ENCODE peak calls at places on chromosomes 6 and 20, in eight cellular contexts. One of them, this sample, is unnamed.

GRCh38 chr20:64253443-64253842 is 2.1 kb upstream of the PCMTD2 start:
- DNase-seq in mucosa of gallbladder: no peak
- DNase-seq in stimulated activated CD8-positive, alpha-beta memory T cell treated with anti-CD3 and anti-CD28 coated beads, Interleukin-15, amount 100 ng/mL, for 24 hours: no peak
- DNase-seq in lower leg skin: no peak
- DNase-seq in PC-3: no peak
- DNase-seq in G401: no peak
- DNase-seq in WTC11: no peak
- DNase-seq in M059J: no peak
- DNase-seq in this sample: no peak

GRCh38 chr6:2412731-2413130 is 167.3 kb upstream of the GMDS start:
- DNase-seq in mucosa of gallbladder: no peak
- DNase-seq in stimulated activated CD8-positive, alpha-beta memory T cell treated with anti-CD3 and anti-CD28 coated beads, Interleukin-15, amount 100 ng/mL, for 24 hours: no peak
- DNase-seq in lower leg skin: no peak
- DNase-seq in PC-3: peak
- DNase-seq in G401: no peak
- DNase-seq in WTC11: no peak
- DNase-seq in M059J: peak
- DNase-seq in this sample: no peak

GRCh38 chr6:55875420-55875819 is at the start of gene BMP5:
- DNase-seq in mucosa of gallbladder: no peak
- DNase-seq in stimulated activated CD8-positive, alpha-beta memory T cell treated with anti-CD3 and anti-CD28 coated beads, Interleukin-15, amount 100 ng/mL, for 24 hours: no peak
- DNase-seq in lower leg skin: no peak
- DNase-seq in PC-3: no peak
- DNase-seq in G401: no peak
- DNase-seq in WTC11: no peak
- DNase-seq in M059J: no peak
- DNase-seq in this sample: no peak

GRCh38 chr6:87139236-87139635 is 16.1 kb upstream of the ZNF292 start:
- DNase-seq in mucosa of gallbladder: peak
- DNase-seq in stimulated activated CD8-positive, alpha-beta memory T cell treated with anti-CD3 and anti-CD28 coated beads, Interleukin-15, amount 100 ng/mL, for 24 hours: no peak
- DNase-seq in lower leg skin: no peak
- DNase-seq in PC-3: peak
- DNase-seq in G401: peak
- DNase-seq in WTC11: no peak
- DNase-seq in M059J: peak
- DNase-seq in this sample: no peak

GRCh38 chr6:133799043-133799442 is 89.9 kb upstream of the TCF21 start:
- DNase-seq in mucosa of gallbladder: no peak
- DNase-seq in stimulated activated CD8-positive, alpha-beta memory T cell treated with anti-CD3 and anti-CD28 coated beads, Interleukin-15, amount 100 ng/mL, for 24 hours: no peak
- DNase-seq in lower leg skin: no peak
- DNase-seq in PC-3: no peak
- DNase-seq in G401: no peak
- DNase-seq in WTC11: no peak
- DNase-seq in M059J: no peak
- DNase-seq in this sample: no peak

GRCh38 chr20:48864254-48864653 is 36.5 kb upstream of the PREX1 start:
- DNase-seq in mucosa of gallbladder: no peak
- DNase-seq in stimulated activated CD8-positive, alpha-beta memory T cell treated with anti-CD3 and anti-CD28 coated beads, Interleukin-15, amount 100 ng/mL, for 24 hours: no peak
- DNase-seq in lower leg skin: no peak
- DNase-seq in PC-3: peak
- DNase-seq in G401: no peak
- DNase-seq in WTC11: no peak
- DNase-seq in M059J: no peak
- DNase-seq in this sample: no peak

GRCh38 chr6:45327956-45328522 is at the start of gene RUNX2:
- DNase-seq in mucosa of gallbladder: no peak
- DNase-seq in stimulated activated CD8-positive, alpha-beta memory T cell treated with anti-CD3 and anti-CD28 coated beads, Interleukin-15, amount 100 ng/mL, for 24 hours: no peak
- DNase-seq in lower leg skin: no peak
- DNase-seq in PC-3: peak
- DNase-seq in G401: peak
- DNase-seq in WTC11: no peak
- DNase-seq in M059J: peak
- DNase-seq in this sample: no peak

GRCh38 chr6:50795574-50795973 is 23.1 kb upstream of the TFAP2B start:
- DNase-seq in mucosa of gallbladder: no peak
- DNase-seq in stimulated activated CD8-positive, alpha-beta memory T cell treated with anti-CD3 and anti-CD28 coated beads, Interleukin-15, amount 100 ng/mL, for 24 hours: no peak
- DNase-seq in lower leg skin: no peak
- DNase-seq in PC-3: no peak
- DNase-seq in G401: no peak
- DNase-seq in WTC11: no peak
- DNase-seq in M059J: no peak
- DNase-seq in this sample: no peak

GRCh38 chr6:90676516-90676915 is 89.6 kb upstream of the MAP3K7 start:
- DNase-seq in mucosa of gallbladder: no peak
- DNase-seq in stimulated activated CD8-positive, alpha-beta memory T cell treated with anti-CD3 and anti-CD28 coated beads, Interleukin-15, amount 100 ng/mL, for 24 hours: no peak
- DNase-seq in lower leg skin: no peak
- DNase-seq in PC-3: no peak
- DNase-seq in G401: peak
- DNase-seq in WTC11: peak
- DNase-seq in M059J: no peak
- DNase-seq in this sample: no peak

GRCh38 chr6:20098267-20098876 is 113.9 kb downstream of the MBOAT1 start:
- DNase-seq in mucosa of gallbladder: no peak
- DNase-seq in stimulated activated CD8-positive, alpha-beta memory T cell treated with anti-CD3 and anti-CD28 coated beads, Interleukin-15, amount 100 ng/mL, for 24 hours: no peak
- DNase-seq in lower leg skin: no peak
- DNase-seq in PC-3: no peak
- DNase-seq in G401: no peak
- DNase-seq in WTC11: no peak
- DNase-seq in M059J: no peak
- DNase-seq in this sample: no peak

GRCh38 chr6:169205176-169206160 is 48.2 kb downstream of the THBS2 start:
- DNase-seq in mucosa of gallbladder: no peak
- DNase-seq in stimulated activated CD8-positive, alpha-beta memory T cell treated with anti-CD3 and anti-CD28 coated beads, Interleukin-15, amount 100 ng/mL, for 24 hours: no peak
- DNase-seq in lower leg skin: no peak
- DNase-seq in PC-3: no peak
- DNase-seq in G401: no peak
- DNase-seq in WTC11: no peak
- DNase-seq in M059J: peak
- DNase-seq in this sample: no peak

GRCh38 chr6:46042355-46042999 is 26.8 kb upstream of the CLIC5 start:
- DNase-seq in mucosa of gallbladder: peak
- DNase-seq in stimulated activated CD8-positive, alpha-beta memory T cell treated with anti-CD3 and anti-CD28 coated beads, Interleukin-15, amount 100 ng/mL, for 24 hours: no peak
- DNase-seq in lower leg skin: no peak
- DNase-seq in PC-3: peak
- DNase-seq in G401: peak
- DNase-seq in WTC11: peak
- DNase-seq in M059J: peak
- DNase-seq in this sample: no peak

GRCh38 chr20:40887100-40887499 is 141.5 kb upstream of the TOP1 start:
- DNase-seq in mucosa of gallbladder: no peak
- DNase-seq in stimulated activated CD8-positive, alpha-beta memory T cell treated with anti-CD3 and anti-CD28 coated beads, Interleukin-15, amount 100 ng/mL, for 24 hours: no peak
- DNase-seq in lower leg skin: no peak
- DNase-seq in PC-3: no peak
- DNase-seq in G401: no peak
- DNase-seq in WTC11: no peak
- DNase-seq in M059J: no peak
- DNase-seq in this sample: no peak

GRCh38 chr6:167828325-167828956 is 1.7 kb downstream of the AFDN start:
- DNase-seq in mucosa of gallbladder: no peak
- DNase-seq in stimulated activated CD8-positive, alpha-beta memory T cell treated with anti-CD3 and anti-CD28 coated beads, Interleukin-15, amount 100 ng/mL, for 24 hours: no peak
- DNase-seq in lower leg skin: no peak
- DNase-seq in PC-3: peak
- DNase-seq in G401: peak
- DNase-seq in WTC11: no peak
- DNase-seq in M059J: no peak
- DNase-seq in this sample: no peak

GRCh38 chr6:97068211-97068610 is 143.7 kb downstream of the KLHL32 start:
- DNase-seq in mucosa of gallbladder: no peak
- DNase-seq in stimulated activated CD8-positive, alpha-beta memory T cell treated with anti-CD3 and anti-CD28 coated beads, Interleukin-15, amount 100 ng/mL, for 24 hours: no peak
- DNase-seq in lower leg skin: no peak
- DNase-seq in PC-3: peak
- DNase-seq in G401: peak
- DNase-seq in WTC11: no peak
- DNase-seq in M059J: peak
- DNase-seq in this sample: no peak

GRCh38 chr6:13494137-13494536 is 6.7 kb upstream of the GFOD1 start:
- DNase-seq in mucosa of gallbladder: no peak
- DNase-seq in stimulated activated CD8-positive, alpha-beta memory T cell treated with anti-CD3 and anti-CD28 coated beads, Interleukin-15, amount 100 ng/mL, for 24 hours: no peak
- DNase-seq in lower leg skin: no peak
- DNase-seq in PC-3: no peak
- DNase-seq in G401: no peak
- DNase-seq in WTC11: no peak
- DNase-seq in M059J: no peak
- DNase-seq in this sample: no peak

GRCh38 chr20:23419995-23420901 is 1.0 kb downstream of the NAPB start:
- DNase-seq in mucosa of gallbladder: peak
- DNase-seq in stimulated activated CD8-positive, alpha-beta memory T cell treated with anti-CD3 and anti-CD28 coated beads, Interleukin-15, amount 100 ng/mL, for 24 hours: peak
- DNase-seq in lower leg skin: peak
- DNase-seq in PC-3: peak
- DNase-seq in G401: peak
- DNase-seq in WTC11: no peak
- DNase-seq in M059J: peak
- DNase-seq in this sample: peak

GRCh38 chr6:11791354-11792107 is 12.9 kb upstream of the ADTRP start:
- DNase-seq in mucosa of gallbladder: no peak
- DNase-seq in stimulated activated CD8-positive, alpha-beta memory T cell treated with anti-CD3 and anti-CD28 coated beads, Interleukin-15, amount 100 ng/mL, for 24 hours: no peak
- DNase-seq in lower leg skin: no peak
- DNase-seq in PC-3: no peak
- DNase-seq in G401: no peak
- DNase-seq in WTC11: no peak
- DNase-seq in M059J: no peak
- DNase-seq in this sample: no peak

GRCh38 chr20:11569163-11569562 is 348.5 kb upstream of the BTBD3 start:
- DNase-seq in mucosa of gallbladder: no peak
- DNase-seq in stimulated activated CD8-positive, alpha-beta memory T cell treated with anti-CD3 and anti-CD28 coated beads, Interleukin-15, amount 100 ng/mL, for 24 hours: no peak
- DNase-seq in lower leg skin: no peak
- DNase-seq in PC-3: peak
- DNase-seq in G401: no peak
- DNase-seq in WTC11: peak
- DNase-seq in M059J: no peak
- DNase-seq in this sample: no peak

GRCh38 chr6:155880905-155881304 is 425.3 kb upstream of the NOX3 start:
- DNase-seq in mucosa of gallbladder: no peak
- DNase-seq in stimulated activated CD8-positive, alpha-beta memory T cell treated with anti-CD3 and anti-CD28 coated beads, Interleukin-15, amount 100 ng/mL, for 24 hours: no peak
- DNase-seq in lower leg skin: peak
- DNase-seq in PC-3: peak
- DNase-seq in G401: no peak
- DNase-seq in WTC11: no peak
- DNase-seq in M059J: peak
- DNase-seq in this sample: no peak

GRCh38 chr6:44699082-44699481 is 311.6 kb downstream of the CDC5L start:
- DNase-seq in mucosa of gallbladder: no peak
- DNase-seq in stimulated activated CD8-positive, alpha-beta memory T cell treated with anti-CD3 and anti-CD28 coated beads, Interleukin-15, amount 100 ng/mL, for 24 hours: no peak
- DNase-seq in lower leg skin: no peak
- DNase-seq in PC-3: no peak
- DNase-seq in G401: no peak
- DNase-seq in WTC11: no peak
- DNase-seq in M059J: peak
- DNase-seq in this sample: no peak

GRCh38 chr6:2714359-2714895 is 36.3 kb downstream of the MYLK4 start:
- DNase-seq in mucosa of gallbladder: no peak
- DNase-seq in stimulated activated CD8-positive, alpha-beta memory T cell treated with anti-CD3 and anti-CD28 coated beads, Interleukin-15, amount 100 ng/mL, for 24 hours: no peak
- DNase-seq in lower leg skin: no peak
- DNase-seq in PC-3: peak
- DNase-seq in G401: no peak
- DNase-seq in WTC11: no peak
- DNase-seq in M059J: peak
- DNase-seq in this sample: no peak

GRCh38 chr6:42436825-42437224 is 14.9 kb downstream of the TRERF1 start:
- DNase-seq in mucosa of gallbladder: no peak
- DNase-seq in stimulated activated CD8-positive, alpha-beta memory T cell treated with anti-CD3 and anti-CD28 coated beads, Interleukin-15, amount 100 ng/mL, for 24 hours: no peak
- DNase-seq in lower leg skin: no peak
- DNase-seq in PC-3: no peak
- DNase-seq in G401: no peak
- DNase-seq in WTC11: no peak
- DNase-seq in M059J: no peak
- DNase-seq in this sample: no peak

GRCh38 chr6:132285004-132285780 is 116.1 kb downstream of the MOXD1 start:
- DNase-seq in mucosa of gallbladder: no peak
- DNase-seq in stimulated activated CD8-positive, alpha-beta memory T cell treated with anti-CD3 and anti-CD28 coated beads, Interleukin-15, amount 100 ng/mL, for 24 hours: no peak
- DNase-seq in lower leg skin: no peak
- DNase-seq in PC-3: no peak
- DNase-seq in G401: no peak
- DNase-seq in WTC11: no peak
- DNase-seq in M059J: no peak
- DNase-seq in this sample: no peak

GRCh38 chr6:39088331-39088730 is 26.7 kb downstream of the SAYSD1 start:
- DNase-seq in mucosa of gallbladder: peak
- DNase-seq in stimulated activated CD8-positive, alpha-beta memory T cell treated with anti-CD3 and anti-CD28 coated beads, Interleukin-15, amount 100 ng/mL, for 24 hours: no peak
- DNase-seq in lower leg skin: peak
- DNase-seq in PC-3: peak
- DNase-seq in G401: no peak
- DNase-seq in WTC11: peak
- DNase-seq in M059J: peak
- DNase-seq in this sample: no peak

GRCh38 chr6:156396068-156396771 is 381.0 kb upstream of the ARID1B start:
- DNase-seq in mucosa of gallbladder: no peak
- DNase-seq in stimulated activated CD8-positive, alpha-beta memory T cell treated with anti-CD3 and anti-CD28 coated beads, Interleukin-15, amount 100 ng/mL, for 24 hours: no peak
- DNase-seq in lower leg skin: no peak
- DNase-seq in PC-3: no peak
- DNase-seq in G401: no peak
- DNase-seq in WTC11: no peak
- DNase-seq in M059J: no peak
- DNase-seq in this sample: no peak

GRCh38 chr6:28353981-28354676 is 4.4 kb downstream of the ZKSCAN3 start:
- DNase-seq in mucosa of gallbladder: peak
- DNase-seq in stimulated activated CD8-positive, alpha-beta memory T cell treated with anti-CD3 and anti-CD28 coated beads, Interleukin-15, amount 100 ng/mL, for 24 hours: no peak
- DNase-seq in lower leg skin: no peak
- DNase-seq in PC-3: peak
- DNase-seq in G401: peak
- DNase-seq in WTC11: no peak
- DNase-seq in M059J: peak
- DNase-seq in this sample: no peak

GRCh38 chr20:11178946-11179654 is 505.3 kb upstream of the JAG1 start:
- DNase-seq in mucosa of gallbladder: no peak
- DNase-seq in stimulated activated CD8-positive, alpha-beta memory T cell treated with anti-CD3 and anti-CD28 coated beads, Interleukin-15, amount 100 ng/mL, for 24 hours: no peak
- DNase-seq in lower leg skin: no peak
- DNase-seq in PC-3: peak
- DNase-seq in G401: no peak
- DNase-seq in WTC11: no peak
- DNase-seq in M059J: peak
- DNase-seq in this sample: no peak

GRCh38 chr20:5718896-5719595 is 31.2 kb upstream of the SHLD1 start:
- DNase-seq in mucosa of gallbladder: no peak
- DNase-seq in stimulated activated CD8-positive, alpha-beta memory T cell treated with anti-CD3 and anti-CD28 coated beads, Interleukin-15, amount 100 ng/mL, for 24 hours: no peak
- DNase-seq in lower leg skin: no peak
- DNase-seq in PC-3: no peak
- DNase-seq in G401: peak
- DNase-seq in WTC11: no peak
- DNase-seq in M059J: no peak
- DNase-seq in this sample: no peak

GRCh38 chr20:42179768-42180167 is 561.6 kb upstream of the CHD6 start:
- DNase-seq in mucosa of gallbladder: peak
- DNase-seq in stimulated activated CD8-positive, alpha-beta memory T cell treated with anti-CD3 and anti-CD28 coated beads, Interleukin-15, amount 100 ng/mL, for 24 hours: no peak
- DNase-seq in lower leg skin: no peak
- DNase-seq in PC-3: peak
- DNase-seq in G401: no peak
- DNase-seq in WTC11: peak
- DNase-seq in M059J: peak
- DNase-seq in this sample: no peak

GRCh38 chr6:153424719-153425400 is 293.8 kb upstream of the RGS17 start:
- DNase-seq in mucosa of gallbladder: no peak
- DNase-seq in stimulated activated CD8-positive, alpha-beta memory T cell treated with anti-CD3 and anti-CD28 coated beads, Interleukin-15, amount 100 ng/mL, for 24 hours: no peak
- DNase-seq in lower leg skin: no peak
- DNase-seq in PC-3: peak
- DNase-seq in G401: no peak
- DNase-seq in WTC11: no peak
- DNase-seq in M059J: peak
- DNase-seq in this sample: no peak

GRCh38 chr20:40008177-40008576 is 680.9 kb downstream of the MAFB start:
- DNase-seq in mucosa of gallbladder: no peak
- DNase-seq in stimulated activated CD8-positive, alpha-beta memory T cell treated with anti-CD3 and anti-CD28 coated beads, Interleukin-15, amount 100 ng/mL, for 24 hours: no peak
- DNase-seq in lower leg skin: no peak
- DNase-seq in PC-3: no peak
- DNase-seq in G401: no peak
- DNase-seq in WTC11: no peak
- DNase-seq in M059J: peak
- DNase-seq in this sample: no peak

GRCh38 chr20:23047738-23048214 is 1.7 kb downstream of the THBD start:
- DNase-seq in mucosa of gallbladder: peak
- DNase-seq in stimulated activated CD8-positive, alpha-beta memory T cell treated with anti-CD3 and anti-CD28 coated beads, Interleukin-15, amount 100 ng/mL, for 24 hours: no peak
- DNase-seq in lower leg skin: no peak
- DNase-seq in PC-3: no peak
- DNase-seq in G401: no peak
- DNase-seq in WTC11: peak
- DNase-seq in M059J: no peak
- DNase-seq in this sample: no peak

GRCh38 chr6:11613858-11614257 is 76.3 kb downstream of the TMEM170B start:
- DNase-seq in mucosa of gallbladder: no peak
- DNase-seq in stimulated activated CD8-positive, alpha-beta memory T cell treated with anti-CD3 and anti-CD28 coated beads, Interleukin-15, amount 100 ng/mL, for 24 hours: no peak
- DNase-seq in lower leg skin: no peak
- DNase-seq in PC-3: peak
- DNase-seq in G401: no peak
- DNase-seq in WTC11: no peak
- DNase-seq in M059J: peak
- DNase-seq in this sample: no peak